ENCODE peak calls at places on chromosomes 16 and 17, in five cellular contexts. U is activated naive CD4-positive, alpha-beta T cell treated with Interleukin-2 at 50 U/mL for 16 hours; I is thoracic aorta; O is foreskin fibroblast; C is naive thymus-derived CD8-positive, alpha-beta T cell. F is an unnamed sample.

GRCh38 chr17:35460354-35460851 is 11.8 kb upstream of the SLFN13 start:
- DNase-seq in C (peak; percentile 78), I (no peak), U (peak; percentile 46), O (no peak), F (peak; percentile 55)

GRCh38 chr17:48470388-48471034 is 40.5 kb upstream of the SKAP1 start:
- DNase-seq in I (no peak), U (no peak), C (no peak), O (peak; percentile 20), F (no peak)

GRCh38 chr17:55341432-55341831 is 76.7 kb downstream of the HLF start:
- DNase-seq in C (no peak), O (no peak), U (peak; percentile 10), I (no peak), F (no peak)

GRCh38 chr17:31744541-31744951 is 114.5 kb downstream of the COPRS start:
- DNase-seq in U (no peak), O (no peak), C (no peak), I (no peak), F (no peak)

GRCh38 chr17:81838753-81839255 is 4.0 kb upstream of the PPP1R27 start:
- DNase-seq in I (no peak), O (no peak), C (no peak), U (no peak), F (no peak)

GRCh38 chr17:5770556-5771270 is 186.4 kb upstream of the NLRP1 start:
- DNase-seq in U (no peak), C (no peak), I (no peak), O (no peak), F (no peak)

GRCh38 chr17:77322534-77323412 is 182.0 kb downstream of the SEC14L1 start:
- DNase-seq in U (no peak), C (no peak), O (peak; percentile 99), I (peak; percentile 90), F (no peak)

GRCh38 chr16:11107781-11108465 is 148.1 kb downstream of the SOCS1 start:
- DNase-seq in U (no peak), O (no peak), C (no peak), I (no peak), F (no peak)

GRCh38 chr17:35577826-35578194 is 561 bp downstream of the PEX12 start:
- DNase-seq in C (peak; percentile 10), I (no peak), O (no peak), U (peak; percentile 10), F (no peak)

GRCh38 chr16:77585852-77586251 is 136.5 kb upstream of the NUDT7 start:
- DNase-seq in O (no peak), I (no peak), U (no peak), C (no peak), F (no peak)

GRCh38 chr17:81380117-81380516 is 15.1 kb upstream of the BAHCC1 start:
- DNase-seq in O (no peak), U (no peak), I (no peak), C (no peak), F (no peak)

GRCh38 chr16:20910781-20911321 is 10.3 kb downstream of the LYRM1 start:
- DNase-seq in U (no peak), O (peak; percentile 85), C (no peak), I (no peak), F (no peak)

GRCh38 chr16:11235703-11235991 is 20.4 kb downstream of the SOCS1 start:
- DNase-seq in I (no peak), C (no peak), U (no peak), O (no peak), F (no peak)

GRCh38 chr16:81705261-81705660 is 73.8 kb upstream of the PLCG2 start:
- DNase-seq in U (no peak), I (no peak), O (no peak), C (no peak), F (no peak)

GRCh38 chr16:82094942-82095540 is 60.0 kb downstream of the HSD17B2 start:
- DNase-seq in U (no peak), O (no peak), C (no peak), I (no peak), F (no peak)

GRCh38 chr16:79451196-79451816 is 149.2 kb downstream of the MAF start:
- DNase-seq in U (no peak), I (no peak), C (no peak), O (no peak), F (no peak)

GRCh38 chr17:19336938-19337711 is 25.4 kb downstream of the B9D1 start:
- DNase-seq in I (no peak), C (no peak), O (no peak), U (no peak), F (no peak)

GRCh38 chr17:40430272-40431230 is 12.7 kb upstream of the IGFBP4 start:
- DNase-seq in U (no peak), I (no peak), O (no peak), C (no peak), F (no peak)

GRCh38 chr16:22191966-22192260 is 14.2 kb upstream of the EEF2K start:
- DNase-seq in I (no peak), C (peak; percentile 64), O (no peak), U (peak; percentile 33), F (no peak)

GRCh38 chr16:85291302-85292148 is 179.3 kb upstream of the CIBAR2 start:
- DNase-seq in C (no peak), I (no peak), U (no peak), O (no peak), F (no peak)

GRCh38 chr16:70151941-70152509 is 21.6 kb upstream of the CLEC18C start:
- DNase-seq in U (no peak), O (no peak), C (no peak), I (no peak), F (no peak)

GRCh38 chr17:29158096-29158495 is 22.1 kb downstream of the MYO18A start:
- DNase-seq in C (no peak), O (no peak), I (no peak), U (no peak), F (no peak)

GRCh38 chr16:15966420-15967222 is 17.2 kb downstream of the ABCC1 start:
- DNase-seq in O (peak; percentile 71), C (no peak), I (no peak), U (no peak), F (no peak)

GRCh38 chr17:34981538-34982241 is 1.4 kb downstream of the LIG3 start:
- DNase-seq in O (peak; percentile 35), I (no peak), C (no peak), U (no peak), F (no peak)

GRCh38 chr16:2786061-2786825 is 1.1 kb downstream of the PRSS33 start:
- DNase-seq in C (no peak), I (no peak), O (no peak), U (no peak), F (no peak)

GRCh38 chr16:87490091-87490798 is 2.6 kb downstream of the ZCCHC14 start:
- DNase-seq in I (no peak), O (no peak), C (peak; percentile 80), U (no peak), F (no peak)

GRCh38 chr16:56611281-56611833 is 3.0 kb downstream of the MT2A start:
- DNase-seq in C (no peak), U (no peak), I (peak; percentile 59), O (peak; percentile 76), F (no peak)

GRCh38 chr16:75244225-75244792 is 7.1 kb downstream of the BCAR1 start:
- DNase-seq in O (peak; percentile 64), C (no peak), I (no peak), U (no peak), F (no peak)